ENCODE peak calls at places on chromosomes 7 and 10, in eight cellular contexts. One of them, this sample, is unnamed.

GRCh38 chr7:129951076-129952011 is 1.4 kb downstream of the UBE2H start:
- DNase-seq in AG04450: no peak
- DNase-seq in MM.1S: peak; percentile 51
- DNase-seq in CD8-positive, alpha-beta T cell: no peak
- DNase-seq in PC-3: peak; percentile 4
- DNase-seq in MG63: no peak
- DNase-seq in A549: no peak
- DNase-seq in PC-9: peak; percentile 41
- DNase-seq in this sample: no peak

GRCh38 chr10:34006471-34006870 is 672.0 kb upstream of the NRP1 start:
- DNase-seq in A549: no peak
- DNase-seq in MG63: no peak
- DNase-seq in MM.1S: no peak
- DNase-seq in CD8-positive, alpha-beta T cell: no peak
- DNase-seq in AG04450: no peak
- DNase-seq in PC-3: no peak
- DNase-seq in PC-9: no peak
- DNase-seq in this sample: no peak

GRCh38 chr7:29017666-29018065 is 59.5 kb upstream of the TRIL start:
- DNase-seq in A549: no peak
- DNase-seq in AG04450: no peak
- DNase-seq in MG63: no peak
- DNase-seq in PC-3: no peak
- DNase-seq in MM.1S: no peak
- DNase-seq in CD8-positive, alpha-beta T cell: no peak
- DNase-seq in PC-9: no peak
- DNase-seq in this sample: no peak

GRCh38 chr10:4354382-4354812 is 471.6 kb upstream of the AKR1E2 start:
- DNase-seq in PC-3: peak; percentile 84
- DNase-seq in CD8-positive, alpha-beta T cell: no peak
- DNase-seq in AG04450: no peak
- DNase-seq in MM.1S: no peak
- DNase-seq in PC-9: peak; percentile 72
- DNase-seq in A549: peak; percentile 36
- DNase-seq in MG63: peak; percentile 9
- DNase-seq in this sample: peak; percentile 73

GRCh38 chr10:33337335-33337854 is 2.9 kb upstream of the NRP1 start:
- DNase-seq in MM.1S: no peak
- DNase-seq in PC-9: no peak
- DNase-seq in A549: peak; percentile 53
- DNase-seq in CD8-positive, alpha-beta T cell: no peak
- DNase-seq in MG63: no peak
- DNase-seq in AG04450: no peak
- DNase-seq in PC-3: peak; percentile 90
- DNase-seq in this sample: no peak

GRCh38 chr7:5598769-5599371 is 175.2 kb upstream of the TNRC18 start:
- DNase-seq in A549: no peak
- DNase-seq in CD8-positive, alpha-beta T cell: no peak
- DNase-seq in MM.1S: no peak
- DNase-seq in AG04450: no peak
- DNase-seq in MG63: no peak
- DNase-seq in PC-3: no peak
- DNase-seq in PC-9: no peak
- DNase-seq in this sample: no peak

GRCh38 chr10:70493660-70494234 is 15.2 kb downstream of the PALD1 start:
- DNase-seq in MG63: no peak
- DNase-seq in PC-9: no peak
- DNase-seq in A549: no peak
- DNase-seq in CD8-positive, alpha-beta T cell: no peak
- DNase-seq in PC-3: no peak
- DNase-seq in AG04450: no peak
- DNase-seq in MM.1S: peak; percentile 96
- DNase-seq in this sample: no peak

GRCh38 chr7:95209276-95209675 is 115.1 kb downstream of the PON1 start:
- DNase-seq in MM.1S: no peak
- DNase-seq in PC-3: no peak
- DNase-seq in CD8-positive, alpha-beta T cell: no peak
- DNase-seq in AG04450: no peak
- DNase-seq in MG63: no peak
- DNase-seq in PC-9: no peak
- DNase-seq in A549: no peak
- DNase-seq in this sample: no peak

GRCh38 chr7:130024390-130024789 is 26.8 kb downstream of the ZC3HC1 start:
- DNase-seq in PC-9: no peak
- DNase-seq in MM.1S: no peak
- DNase-seq in A549: no peak
- DNase-seq in CD8-positive, alpha-beta T cell: no peak
- DNase-seq in PC-3: no peak
- DNase-seq in AG04450: no peak
- DNase-seq in MG63: no peak
- DNase-seq in this sample: no peak

GRCh38 chr7:22443370-22444180 is 56.4 kb downstream of the STEAP1B start:
- DNase-seq in PC-9: peak; percentile 88
- DNase-seq in A549: no peak
- DNase-seq in PC-3: peak; percentile 92
- DNase-seq in CD8-positive, alpha-beta T cell: no peak
- DNase-seq in MG63: no peak
- DNase-seq in MM.1S: no peak
- DNase-seq in AG04450: no peak
- DNase-seq in this sample: no peak

GRCh38 chr7:79528421-79528820 is 75.0 kb upstream of the MAGI2 start:
- DNase-seq in PC-3: peak; percentile 53
- DNase-seq in MG63: no peak
- DNase-seq in MM.1S: peak; percentile 41
- DNase-seq in A549: no peak
- DNase-seq in PC-9: no peak
- DNase-seq in AG04450: no peak
- DNase-seq in CD8-positive, alpha-beta T cell: no peak
- DNase-seq in this sample: no peak

GRCh38 chr7:27576360-27576944 is 86.2 kb downstream of the HIBADH start:
- DNase-seq in CD8-positive, alpha-beta T cell: no peak
- DNase-seq in A549: peak; percentile 14
- DNase-seq in PC-9: no peak
- DNase-seq in MG63: no peak
- DNase-seq in MM.1S: peak; percentile 47
- DNase-seq in PC-3: peak; percentile 79
- DNase-seq in AG04450: peak; percentile 3
- DNase-seq in this sample: peak; percentile 25

GRCh38 chr7:96219382-96220130 is 102.3 kb downstream of the SLC25A13 start:
- DNase-seq in MM.1S: no peak
- DNase-seq in A549: no peak
- DNase-seq in CD8-positive, alpha-beta T cell: no peak
- DNase-seq in AG04450: no peak
- DNase-seq in PC-9: peak; percentile 95
- DNase-seq in PC-3: peak; percentile 93
- DNase-seq in MG63: peak; percentile 34
- DNase-seq in this sample: no peak

GRCh38 chr10:112677689-112678088 is 230.7 kb downstream of the VTI1A start:
- DNase-seq in PC-3: no peak
- DNase-seq in MG63: no peak
- DNase-seq in AG04450: no peak
- DNase-seq in MM.1S: no peak
- DNase-seq in A549: no peak
- DNase-seq in CD8-positive, alpha-beta T cell: no peak
- DNase-seq in PC-9: no peak
- DNase-seq in this sample: no peak

GRCh38 chr10:101273736-101274135 is 44.5 kb upstream of the LBX1 start:
- DNase-seq in MM.1S: no peak
- DNase-seq in A549: no peak
- DNase-seq in PC-3: no peak
- DNase-seq in AG04450: no peak
- DNase-seq in CD8-positive, alpha-beta T cell: no peak
- DNase-seq in PC-9: no peak
- DNase-seq in MG63: no peak
- DNase-seq in this sample: no peak

GRCh38 chr7:30117886-30118285 is 16.9 kb upstream of the MTURN start:
- DNase-seq in MG63: no peak
- DNase-seq in CD8-positive, alpha-beta T cell: no peak
- DNase-seq in AG04450: no peak
- DNase-seq in MM.1S: no peak
- DNase-seq in PC-9: no peak
- DNase-seq in A549: no peak
- DNase-seq in PC-3: no peak
- DNase-seq in this sample: no peak

DNA sequence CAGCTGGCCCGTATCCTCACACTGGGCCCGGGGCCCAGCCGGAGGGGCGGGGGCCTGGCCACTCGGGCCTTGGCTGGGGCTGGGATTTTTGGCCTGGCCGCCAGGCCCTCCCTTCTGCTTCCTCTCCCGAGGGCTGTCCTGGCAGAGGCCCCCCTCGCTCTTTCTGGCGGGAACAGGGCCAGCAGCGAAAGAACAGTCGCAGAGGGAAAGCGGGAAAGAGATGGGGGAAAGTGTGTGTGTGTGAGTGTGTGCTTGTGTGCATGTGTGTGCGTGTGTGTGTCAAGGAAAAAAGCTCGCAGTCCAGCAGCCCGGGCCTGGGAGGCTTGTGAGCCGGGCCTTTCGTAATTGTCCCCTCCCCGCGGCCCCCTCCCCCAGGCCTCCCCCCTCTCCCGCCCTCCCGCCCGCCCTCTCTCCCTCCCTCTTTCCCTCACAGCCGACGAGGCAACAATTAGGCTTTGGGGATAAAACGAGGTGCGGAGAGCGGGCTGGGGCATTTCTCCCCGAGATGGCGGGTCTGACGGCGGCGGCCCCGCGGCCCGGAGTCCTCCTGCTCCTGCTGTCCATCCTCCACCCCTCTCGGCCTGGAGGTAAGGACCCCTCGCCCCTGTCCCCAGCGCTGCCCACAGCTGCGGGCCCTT is at the start of gene ELN:
- DNase-seq in PC-9: no peak
- DNase-seq in CD8-positive, alpha-beta T cell: no peak
- DNase-seq in MM.1S: no peak
- DNase-seq in MG63: no peak
- DNase-seq in AG04450: no peak
- DNase-seq in A549: no peak
- DNase-seq in PC-3: no peak
- DNase-seq in this sample: no peak
- H3K4me3 ChIP-seq in PC-9: no peak within 1 kb of the TSS
- H3K4me3 ChIP-seq in CD8-positive, alpha-beta T cell: no peak within 1 kb of the TSS
- H3K4me3 ChIP-seq in MM.1S: no peak within 1 kb of the TSS
- H3K4me3 ChIP-seq in MG63: no peak within 1 kb of the TSS
- H3K4me3 ChIP-seq in AG04450: peak within 1 kb of the TSS; percentile 17
- H3K4me3 ChIP-seq in A549: no peak within 1 kb of the TSS
- H3K4me3 ChIP-seq in PC-3: no peak within 1 kb of the TSS
- H3K4me3 ChIP-seq in this sample: no peak within 1 kb of the TSS

GRCh38 chr10:23448323-23448722 is 9.4 kb downstream of the OTUD1 start:
- DNase-seq in CD8-positive, alpha-beta T cell: no peak
- DNase-seq in MG63: no peak
- DNase-seq in AG04450: no peak
- DNase-seq in PC-3: no peak
- DNase-seq in MM.1S: no peak
- DNase-seq in PC-9: no peak
- DNase-seq in A549: no peak
- DNase-seq in this sample: no peak

GRCh38 chr10:23445591-23445990 is 6.7 kb downstream of the OTUD1 start:
- DNase-seq in A549: no peak
- DNase-seq in CD8-positive, alpha-beta T cell: no peak
- DNase-seq in AG04450: no peak
- DNase-seq in PC-3: no peak
- DNase-seq in PC-9: no peak
- DNase-seq in MM.1S: no peak
- DNase-seq in MG63: no peak
- DNase-seq in this sample: no peak

GRCh38 chr10:23452010-23452655 is 13.3 kb downstream of the OTUD1 start:
- DNase-seq in A549: no peak
- DNase-seq in MM.1S: no peak
- DNase-seq in AG04450: no peak
- DNase-seq in PC-3: no peak
- DNase-seq in MG63: no peak
- DNase-seq in PC-9: no peak
- DNase-seq in CD8-positive, alpha-beta T cell: no peak
- DNase-seq in this sample: no peak

GRCh38 chr10:23449677-23450220 is 10.9 kb downstream of the OTUD1 start:
- DNase-seq in MG63: no peak
- DNase-seq in MM.1S: no peak
- DNase-seq in AG04450: no peak
- DNase-seq in PC-3: no peak
- DNase-seq in A549: no peak
- DNase-seq in PC-9: no peak
- DNase-seq in CD8-positive, alpha-beta T cell: no peak
- DNase-seq in this sample: no peak

DNA sequence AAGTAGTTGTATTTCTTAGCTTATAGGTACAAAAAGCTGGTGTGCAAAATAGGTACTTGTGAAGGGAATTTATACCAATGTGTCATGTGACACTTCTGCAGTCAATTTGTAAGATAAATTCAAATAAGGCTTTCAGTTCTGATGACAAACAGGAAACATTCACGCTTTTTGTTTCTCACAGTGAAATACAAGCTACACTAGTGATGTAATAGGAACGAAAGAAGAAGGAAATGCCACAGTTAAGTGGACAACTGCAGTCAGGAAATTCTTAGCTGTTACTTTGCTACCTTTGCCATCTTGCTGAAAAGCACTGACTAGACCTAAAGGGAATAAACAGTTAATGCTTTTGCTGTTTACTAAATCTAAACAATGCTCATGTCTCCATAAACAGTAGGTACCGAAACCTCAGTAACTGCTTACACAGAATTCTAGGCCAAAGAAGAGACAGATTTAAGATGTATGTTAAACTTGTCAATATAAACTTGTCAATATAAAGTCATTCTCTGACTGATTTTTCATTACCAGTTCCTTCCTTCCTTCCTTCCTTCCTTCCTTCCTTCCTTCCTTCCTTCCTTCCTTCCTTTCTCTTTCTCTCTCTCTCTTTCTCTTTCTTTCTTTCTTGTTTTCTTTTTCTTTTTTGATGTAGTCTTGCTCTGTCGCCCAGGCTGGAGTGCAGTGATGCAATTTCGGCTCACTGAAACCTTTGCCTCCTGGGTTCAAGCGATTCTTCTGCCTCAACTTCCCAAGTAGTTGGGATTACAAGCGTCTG is 10.1 kb downstream of the OTUD1 start:
- DNase-seq in A549: no peak
- DNase-seq in CD8-positive, alpha-beta T cell: no peak
- DNase-seq in MM.1S: peak; percentile 69
- DNase-seq in AG04450: no peak
- DNase-seq in PC-9: no peak
- DNase-seq in MG63: no peak
- DNase-seq in PC-3: no peak
- DNase-seq in this sample: no peak
- H3K4me3 ChIP-seq in A549: no peak overlapping the region
- H3K4me3 ChIP-seq in CD8-positive, alpha-beta T cell: no peak overlapping the region
- H3K4me3 ChIP-seq in MM.1S: no peak overlapping the region
- H3K4me3 ChIP-seq in AG04450: no peak overlapping the region
- H3K4me3 ChIP-seq in PC-9: no peak overlapping the region
- H3K4me3 ChIP-seq in MG63: no peak overlapping the region
- H3K4me3 ChIP-seq in PC-3: no peak overlapping the region
- H3K4me3 ChIP-seq in this sample: no peak overlapping the region

GRCh38 chr10:27743736-27744477 is 1.7 kb downstream of the MKX start:
- DNase-seq in A549: no peak
- DNase-seq in AG04450: no peak
- DNase-seq in MG63: no peak
- DNase-seq in PC-3: peak; percentile 18
- DNase-seq in CD8-positive, alpha-beta T cell: no peak
- DNase-seq in MM.1S: no peak
- DNase-seq in PC-9: no peak
- DNase-seq in this sample: no peak
- H3K4me3 ChIP-seq in A549: peak overlapping the region; percentile 64
- H3K4me3 ChIP-seq in AG04450: peak overlapping the region; percentile 57
- H3K4me3 ChIP-seq in MG63: peak overlapping the region; percentile 79
- H3K4me3 ChIP-seq in PC-3: peak overlapping the region; percentile 86
- H3K4me3 ChIP-seq in CD8-positive, alpha-beta T cell: peak overlapping the region; percentile 80
- H3K4me3 ChIP-seq in MM.1S: peak overlapping the region; percentile 84
- H3K4me3 ChIP-seq in PC-9: no peak overlapping the region
- H3K4me3 ChIP-seq in this sample: peak overlapping the region; percentile 38

GRCh38 chr7:133789951-133790350 is 337.2 kb upstream of the LRGUK start:
- DNase-seq in A549: no peak
- DNase-seq in AG04450: no peak
- DNase-seq in MG63: no peak
- DNase-seq in CD8-positive, alpha-beta T cell: no peak
- DNase-seq in MM.1S: no peak
- DNase-seq in PC-9: no peak
- DNase-seq in PC-3: peak; percentile 66
- DNase-seq in this sample: no peak
- H3K4me3 ChIP-seq in A549: no peak overlapping the region
- H3K4me3 ChIP-seq in AG04450: no peak overlapping the region
- H3K4me3 ChIP-seq in MG63: no peak overlapping the region
- H3K4me3 ChIP-seq in CD8-positive, alpha-beta T cell: no peak overlapping the region
- H3K4me3 ChIP-seq in MM.1S: no peak overlapping the region
- H3K4me3 ChIP-seq in PC-9: no peak overlapping the region
- H3K4me3 ChIP-seq in PC-3: no peak overlapping the region
- H3K4me3 ChIP-seq in this sample: no peak overlapping the region